ENCODE peak calls at places on chromosomes 3 and 15, in five cellular contexts. N is stomach, E is HCT116, I is K562, Q is adrenal gland. U is an unnamed sample. For H3K4me1, the result is how much of the 10 kb centered on the place peaks cover.

GRCh38 chr15:88606437-88606794 is 14.7 kb upstream of the AEN start:
- DNase-seq in Q (no peak), N (no peak), E (no peak), I (no peak), U (no peak)

GRCh38 chr15:57053470-57053869 is 135.0 kb downstream of the TCF12 start:
- DNase-seq in E (no peak), N (no peak), I (no peak), Q (no peak), U (no peak)

GRCh38 chr3:78991656-78992055 is 776.1 kb downstream of the ROBO1 start:
- DNase-seq in E (no peak), Q (no peak), I (no peak), N (no peak), U (no peak)

GRCh38 chr15:77541421-77542181 is 91.1 kb downstream of the LINGO1 start:
- DNase-seq in E (no peak), Q (no peak), N (peak), I (no peak), U (no peak)

GRCh38 chr15:31062310-31062964 is 39.1 kb downstream of the TRPM1 start:
- DNase-seq in Q (no peak), E (no peak), I (no peak), N (no peak), U (no peak)

GRCh38 chr3:80308637-80309036 is 540.8 kb upstream of the ROBO1 start:
- DNase-seq in E (no peak), I (no peak), Q (no peak), N (no peak), U (no peak)

GRCh38 chr15:100893964-100894295 is 14.3 kb downstream of the ALDH1A3 start:
- DNase-seq in I (no peak), N (peak), Q (no peak), E (no peak), U (no peak)

GRCh38 chr3:28651159-28651558 is 302.5 kb upstream of the AZI2 start:
- DNase-seq in Q (no peak), E (no peak), I (no peak), N (no peak), U (no peak)

GRCh38 chr3:41434781-41435180 is 235.5 kb downstream of the CTNNB1 start:
- DNase-seq in Q (no peak), E (no peak), N (no peak), I (no peak), U (no peak)

GRCh38 chr3:109922898-109923297 is 585.6 kb upstream of the DPPA4 start:
- DNase-seq in I (no peak), Q (no peak), E (no peak), N (no peak), U (no peak)

GRCh38 chr3:141523615-141524375 is 37.0 kb downstream of the RASA2 start:
- DNase-seq in I (no peak), E (no peak), N (no peak), Q (no peak), U (no peak)

GRCh38 chr15:52440414-52440813 is 88.3 kb downstream of the MYO5A start:
- DNase-seq in E (peak), I (no peak), N (no peak), Q (no peak), U (no peak)

GRCh38 chr3:12708584-12709192 is 44.8 kb upstream of the RAF1 start:
- DNase-seq in N (peak), Q (no peak), I (peak), E (no peak), U (no peak)

GRCh38 chr15:57245714-57246113 is 130.6 kb upstream of the CGNL1 start:
- DNase-seq in E (no peak), Q (no peak), I (no peak), N (no peak), U (no peak)

GRCh38 chr3:127226451-127226850 is 33.5 kb downstream of the PRR23E start:
- DNase-seq in E (peak), Q (no peak), N (no peak), I (no peak), U (no peak)

GRCh38 chr3:126827121-126827520 is 123.1 kb downstream of the CHCHD6 start:
- DNase-seq in I (no peak), E (no peak), Q (no peak), N (no peak), U (no peak)

GRCh38 chr3:12644297-12644937 is 19.5 kb downstream of the RAF1 start:
- DNase-seq in I (no peak), N (no peak), E (no peak), Q (no peak), U (no peak)

GRCh38 chr15:67091073-67091965 is 25.9 kb downstream of the SMAD3 start:
- DNase-seq in N (peak), Q (peak), I (peak), E (peak), U (no peak)

GRCh38 chr3:173021547-173022185 is 119.4 kb downstream of the SPATA16 start:
- DNase-seq in I (no peak), Q (no peak), E (no peak), N (no peak), U (no peak)

GRCh38 chr3:45642731-45643152 is 46.5 kb upstream of the SACM1L start:
- DNase-seq in E (no peak), I (no peak), Q (no peak), N (no peak), U (no peak)

GRCh38 chr3:183353421-183353820 is 75.0 kb downstream of the MCF2L2 start:
- DNase-seq in Q (no peak), E (no peak), N (no peak), I (no peak), U (no peak)

GRCh38 chr3:156181509-156181908 is 61.1 kb downstream of the KCNAB1 start:
- DNase-seq in E (no peak), Q (no peak), I (no peak), N (no peak), U (no peak)

GRCh38 chr15:50046868-50047267 is 72.2 kb downstream of the ATP8B4 start:
- DNase-seq in Q (no peak), N (no peak), I (no peak), E (no peak), U (no peak)

GRCh38 chr15:58440922-58441321 is 9.1 kb downstream of the LIPC start:
- DNase-seq in E (peak), Q (no peak), N (peak), I (peak), U (peak)

GRCh38 chr15:58437531-58438105 is 5.8 kb downstream of the LIPC start:
- DNase-seq in I (no peak), E (no peak), N (no peak), Q (no peak), U (no peak)

GRCh38 chr15:58440181-58440910 is 8.6 kb downstream of the LIPC start:
- DNase-seq in N (peak), I (no peak), E (peak), Q (peak), U (no peak)

GRCh38 chr15:58438956-58439355 is 7.2 kb downstream of the LIPC start:
- DNase-seq in N (no peak), E (peak), I (peak), Q (no peak), U (no peak)

DNA sequence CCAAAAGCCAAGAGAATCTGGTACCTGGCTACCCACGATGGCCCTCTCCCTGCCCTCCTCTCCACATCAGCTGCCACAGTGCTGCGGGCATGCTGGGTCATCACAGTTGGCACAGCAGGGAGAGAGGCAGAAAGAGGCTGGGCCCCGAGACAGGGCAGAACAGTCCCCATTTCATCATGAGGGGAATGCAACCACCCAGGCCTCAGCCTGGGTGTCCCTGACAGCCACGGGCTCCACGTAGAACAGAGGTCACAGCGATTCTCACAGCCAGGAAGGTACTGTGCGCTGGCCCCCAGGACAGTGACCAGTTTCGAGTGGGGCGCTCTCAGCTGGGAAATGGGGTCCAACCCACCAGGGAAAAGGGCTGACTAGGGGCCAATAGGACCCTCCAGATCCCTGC is 6.3 kb downstream of the LIPC start:
- DNase-seq in Q (no peak), I (no peak), N (no peak), E (no peak), U (no peak)
- H3K4me1 ChIP-seq in Q (under half), I (under half), N (under half), E (half or more), U (under half)

GRCh38 chr15:85030301-85031049 is 48.8 kb downstream of the PDE8A start:
- DNase-seq in I (no peak), Q (no peak), N (no peak), E (no peak), U (no peak)
- H3K27ac ChIP-seq in I (no peak), Q (no peak), N (no peak), E (no peak), U (peak)

DNA sequence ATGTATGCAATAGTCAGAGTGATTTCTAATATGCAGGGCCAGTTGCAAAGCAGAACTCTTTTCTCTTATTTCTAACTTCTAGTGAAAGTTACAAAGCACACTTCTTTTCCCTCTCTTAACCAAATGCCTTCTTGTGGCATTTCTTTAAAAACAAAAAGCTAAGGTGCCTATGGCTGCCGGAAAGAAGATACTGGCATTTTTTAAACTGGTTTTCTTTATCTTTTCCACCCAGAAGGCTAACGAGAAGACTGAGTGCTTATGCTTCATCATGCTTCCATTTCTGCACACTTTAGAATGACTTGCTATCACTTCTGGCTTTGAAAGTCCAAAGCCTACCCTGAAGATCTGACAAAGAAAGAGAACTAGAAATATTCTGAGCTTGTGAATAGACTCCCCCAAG is 141.3 kb downstream of the P2RY1 start:
- DNase-seq in Q (no peak), N (no peak), I (peak), E (no peak), U (no peak)
- TF ChIP-seq POLR2A in Q (no peak), N (no peak), I (no peak), E (no peak), U (no peak)

GRCh38 chr3:32843504-32844321 is 25.9 kb downstream of the TRIM71 start:
- DNase-seq in N (no peak), Q (no peak), E (no peak), I (no peak), U (no peak)
- H3K4me1 ChIP-seq in N (under half), Q (under half), E (under half), I (under half), U (under half)